ENCODE peak calls at places on chromosomes 4 and X, in six cellular contexts. One of them, this sample, is unnamed.

GRCh38 chrX:82541822-82542221 is 966.3 kb upstream of the POU3F4 start:
- DNase-seq in iPS-NIHi11: no peak
- DNase-seq in activated CD4-positive, alpha-beta T cell treated with anti-CD3 and anti-CD28 coated beads, Interleukin-2, amount 50 U/mL, for 1 hour: no peak
- DNase-seq in KBM-7: no peak
- DNase-seq in fibroblast of lung: no peak
- DNase-seq in foreskin keratinocyte: no peak
- DNase-seq in this sample: no peak

GRCh38 chr4:3489451-3489962 is 26.4 kb downstream of the DOK7 start:
- DNase-seq in activated CD4-positive, alpha-beta T cell treated with anti-CD3 and anti-CD28 coated beads, Interleukin-2, amount 50 U/mL, for 1 hour: no peak
- DNase-seq in foreskin keratinocyte: no peak
- DNase-seq in iPS-NIHi11: no peak
- DNase-seq in fibroblast of lung: no peak
- DNase-seq in KBM-7: no peak
- DNase-seq in this sample: no peak

GRCh38 chr4:79467246-79467932 is 59.4 kb upstream of the GK2 start:
- DNase-seq in foreskin keratinocyte: no peak
- DNase-seq in activated CD4-positive, alpha-beta T cell treated with anti-CD3 and anti-CD28 coated beads, Interleukin-2, amount 50 U/mL, for 1 hour: no peak
- DNase-seq in KBM-7: no peak
- DNase-seq in iPS-NIHi11: no peak
- DNase-seq in fibroblast of lung: peak; percentile 39
- DNase-seq in this sample: no peak

GRCh38 chrX:65726708-65727107 is 59.3 kb downstream of the MSN start:
- DNase-seq in fibroblast of lung: no peak
- DNase-seq in iPS-NIHi11: peak; percentile 26
- DNase-seq in activated CD4-positive, alpha-beta T cell treated with anti-CD3 and anti-CD28 coated beads, Interleukin-2, amount 50 U/mL, for 1 hour: no peak
- DNase-seq in foreskin keratinocyte: no peak
- DNase-seq in KBM-7: no peak
- DNase-seq in this sample: no peak

GRCh38 chr4:71074452-71075299 is 81.2 kb downstream of the DCK start:
- DNase-seq in foreskin keratinocyte: no peak
- DNase-seq in iPS-NIHi11: no peak
- DNase-seq in activated CD4-positive, alpha-beta T cell treated with anti-CD3 and anti-CD28 coated beads, Interleukin-2, amount 50 U/mL, for 1 hour: no peak
- DNase-seq in fibroblast of lung: no peak
- DNase-seq in KBM-7: no peak
- DNase-seq in this sample: no peak

GRCh38 chrX:135629342-135629741 is 84.1 kb upstream of the CT45A1 start:
- DNase-seq in foreskin keratinocyte: no peak
- DNase-seq in activated CD4-positive, alpha-beta T cell treated with anti-CD3 and anti-CD28 coated beads, Interleukin-2, amount 50 U/mL, for 1 hour: no peak
- DNase-seq in KBM-7: no peak
- DNase-seq in fibroblast of lung: no peak
- DNase-seq in iPS-NIHi11: no peak
- DNase-seq in this sample: no peak

GRCh38 chr4:14871676-14872430 is 130.4 kb upstream of the CPEB2 start:
- DNase-seq in foreskin keratinocyte: peak; percentile 96
- DNase-seq in KBM-7: peak; percentile 36
- DNase-seq in iPS-NIHi11: peak; percentile 33
- DNase-seq in fibroblast of lung: no peak
- DNase-seq in activated CD4-positive, alpha-beta T cell treated with anti-CD3 and anti-CD28 coated beads, Interleukin-2, amount 50 U/mL, for 1 hour: peak; percentile 34
- DNase-seq in this sample: no peak

GRCh38 chr4:17544205-17544604 is 29.2 kb downstream of the CLRN2 start:
- DNase-seq in KBM-7: no peak
- DNase-seq in activated CD4-positive, alpha-beta T cell treated with anti-CD3 and anti-CD28 coated beads, Interleukin-2, amount 50 U/mL, for 1 hour: no peak
- DNase-seq in iPS-NIHi11: peak; percentile 37
- DNase-seq in fibroblast of lung: no peak
- DNase-seq in foreskin keratinocyte: no peak
- DNase-seq in this sample: no peak

GRCh38 chrX:34146906-34147305 is 14.8 kb upstream of the FAM47A start:
- DNase-seq in iPS-NIHi11: no peak
- DNase-seq in KBM-7: no peak
- DNase-seq in fibroblast of lung: no peak
- DNase-seq in activated CD4-positive, alpha-beta T cell treated with anti-CD3 and anti-CD28 coated beads, Interleukin-2, amount 50 U/mL, for 1 hour: no peak
- DNase-seq in foreskin keratinocyte: no peak
- DNase-seq in this sample: no peak

GRCh38 chr4:73205482-73205881 is 53.1 kb downstream of the ANKRD17 start:
- DNase-seq in foreskin keratinocyte: no peak
- DNase-seq in activated CD4-positive, alpha-beta T cell treated with anti-CD3 and anti-CD28 coated beads, Interleukin-2, amount 50 U/mL, for 1 hour: no peak
- DNase-seq in iPS-NIHi11: no peak
- DNase-seq in KBM-7: no peak
- DNase-seq in fibroblast of lung: no peak
- DNase-seq in this sample: no peak

GRCh38 chr4:46839128-46839527 is 69.9 kb downstream of the COX7B2 start:
- DNase-seq in fibroblast of lung: no peak
- DNase-seq in foreskin keratinocyte: no peak
- DNase-seq in iPS-NIHi11: peak; percentile 26
- DNase-seq in KBM-7: no peak
- DNase-seq in activated CD4-positive, alpha-beta T cell treated with anti-CD3 and anti-CD28 coated beads, Interleukin-2, amount 50 U/mL, for 1 hour: no peak
- DNase-seq in this sample: no peak

GRCh38 chr4:45578874-45579273 is 545.0 kb downstream of the GABRG1 start:
- DNase-seq in foreskin keratinocyte: peak; percentile 12
- DNase-seq in fibroblast of lung: no peak
- DNase-seq in KBM-7: no peak
- DNase-seq in activated CD4-positive, alpha-beta T cell treated with anti-CD3 and anti-CD28 coated beads, Interleukin-2, amount 50 U/mL, for 1 hour: no peak
- DNase-seq in iPS-NIHi11: no peak
- DNase-seq in this sample: no peak

GRCh38 chr4:114400531-114400930 is 198.1 kb upstream of the UGT8 start:
- DNase-seq in foreskin keratinocyte: peak; percentile 75
- DNase-seq in fibroblast of lung: peak; percentile 12
- DNase-seq in iPS-NIHi11: no peak
- DNase-seq in activated CD4-positive, alpha-beta T cell treated with anti-CD3 and anti-CD28 coated beads, Interleukin-2, amount 50 U/mL, for 1 hour: no peak
- DNase-seq in KBM-7: no peak
- DNase-seq in this sample: no peak